ENCODE peak calls at places on chromosomes 13 and 19, in six cellular contexts. M, Y, Z, J, P and X are unnamed samples.

GRCh38 chr13:21528616-21529015 is 69.5 kb upstream of the ZDHHC20 start:
- DNase-seq in M (no peak), Y (peak), Z (no peak), J (no peak), P (peak), X (no peak)

GRCh38 chr19:2549701-2550191 is 73.8 kb downstream of the GADD45B start:
- DNase-seq in M (peak), Y (peak), Z (peak), J (peak), P (peak), X (no peak)

GRCh38 chr19:41774515-41774980 is 19.2 kb downstream of the CEACAM6 start:
- DNase-seq in M (no peak), Y (no peak), Z (peak), J (peak), P (no peak), X (peak)

GRCh38 chr19:2050349-2050990 is 574 bp downstream of the MKNK2 start:
- DNase-seq in M (no peak), Y (no peak), Z (no peak), J (no peak), P (no peak), X (no peak)

GRCh38 chr13:93758575-93758974 is 532.0 kb downstream of the GPC6 start:
- DNase-seq in M (no peak), Y (peak), Z (no peak), J (no peak), P (peak), X (peak)

GRCh38 chr13:50323440-50324070 is 308.3 kb downstream of the KCNRG start:
- DNase-seq in M (no peak), Y (peak), Z (no peak), J (no peak), P (peak), X (peak)

GRCh38 chr13:42277618-42278276 is 5.8 kb downstream of the AKAP11 start:
- DNase-seq in M (no peak), Y (no peak), Z (no peak), J (no peak), P (no peak), X (no peak)

GRCh38 chr13:99313473-99313872 is 6.3 kb upstream of the GPR183 start:
- DNase-seq in M (no peak), Y (peak), Z (no peak), J (no peak), P (no peak), X (no peak)

GRCh38 chr19:57068921-57069697 is 50.7 kb upstream of the USP29 start:
- DNase-seq in M (no peak), Y (no peak), Z (no peak), J (no peak), P (no peak), X (no peak)

GRCh38 chr19:33794578-33795369 is 1.9 kb upstream of the KCTD15 start:
- DNase-seq in M (no peak), Y (peak), Z (no peak), J (no peak), P (no peak), X (no peak)

GRCh38 chr13:95191821-95192220 is 109.4 kb downstream of the ABCC4 start:
- DNase-seq in M (peak), Y (peak), Z (peak), J (peak), P (peak), X (peak)

GRCh38 chr19:28377077-28377476 is 835.9 kb downstream of the UQCRFS1 start:
- DNase-seq in M (no peak), Y (peak), Z (no peak), J (no peak), P (no peak), X (no peak)
- H3K4me3 ChIP-seq in M (no peak), Y (no peak), Z (no peak), J (no peak), P (no peak), X (no peak)

DNA sequence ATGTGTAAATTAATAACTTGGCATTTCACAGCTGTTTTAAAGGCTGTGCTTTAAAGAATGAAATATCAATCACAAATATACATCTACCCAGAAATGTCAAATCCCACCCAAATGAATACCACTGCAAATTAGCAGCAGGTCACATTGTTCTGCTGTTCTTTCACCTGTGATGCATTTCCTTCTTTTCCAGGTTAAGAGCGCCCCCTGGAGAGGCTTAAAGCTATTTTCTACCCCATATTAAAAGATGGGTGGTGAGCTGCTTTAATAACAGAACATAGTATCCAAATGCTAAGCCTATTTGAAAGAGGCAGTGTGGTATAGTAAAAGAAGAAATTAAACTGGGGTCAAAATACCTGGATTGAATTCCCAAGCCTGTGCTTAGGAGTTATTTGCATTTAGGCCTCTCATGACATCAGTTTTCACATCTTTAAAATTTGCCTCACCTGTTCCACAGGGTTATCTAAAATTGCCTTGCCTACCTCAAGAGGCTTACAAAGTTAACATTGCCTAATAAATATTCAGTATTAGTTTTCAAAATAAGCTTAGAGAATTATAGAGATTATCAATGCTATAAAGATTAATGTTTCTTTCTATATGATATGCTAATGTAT is 396.9 kb upstream of the SLITRK5 start:
- DNase-seq in M (no peak), Y (peak), Z (peak), J (peak), P (no peak), X (peak)
- TF ChIP-seq CTCF in M (no peak), Y (peak), Z (peak), J (peak), P (peak), X (peak)

GRCh38 chr19:6473652-6474051 is 7.9 kb downstream of the DENND1C start:
- DNase-seq in M (no peak), Y (no peak), Z (peak), J (no peak), P (no peak), X (no peak)

GRCh38 chr19:6475321-6476108 is 6.1 kb downstream of the DENND1C start:
- DNase-seq in M (no peak), Y (no peak), Z (no peak), J (no peak), P (no peak), X (no peak)

GRCh38 chr19:6476896-6477431 is 4.6 kb downstream of the DENND1C start:
- DNase-seq in M (no peak), Y (no peak), Z (no peak), J (no peak), P (no peak), X (no peak)

GRCh38 chr19:6478815-6479214 is 2.8 kb downstream of the DENND1C start:
- DNase-seq in M (no peak), Y (no peak), Z (no peak), J (no peak), P (no peak), X (no peak)

DNA sequence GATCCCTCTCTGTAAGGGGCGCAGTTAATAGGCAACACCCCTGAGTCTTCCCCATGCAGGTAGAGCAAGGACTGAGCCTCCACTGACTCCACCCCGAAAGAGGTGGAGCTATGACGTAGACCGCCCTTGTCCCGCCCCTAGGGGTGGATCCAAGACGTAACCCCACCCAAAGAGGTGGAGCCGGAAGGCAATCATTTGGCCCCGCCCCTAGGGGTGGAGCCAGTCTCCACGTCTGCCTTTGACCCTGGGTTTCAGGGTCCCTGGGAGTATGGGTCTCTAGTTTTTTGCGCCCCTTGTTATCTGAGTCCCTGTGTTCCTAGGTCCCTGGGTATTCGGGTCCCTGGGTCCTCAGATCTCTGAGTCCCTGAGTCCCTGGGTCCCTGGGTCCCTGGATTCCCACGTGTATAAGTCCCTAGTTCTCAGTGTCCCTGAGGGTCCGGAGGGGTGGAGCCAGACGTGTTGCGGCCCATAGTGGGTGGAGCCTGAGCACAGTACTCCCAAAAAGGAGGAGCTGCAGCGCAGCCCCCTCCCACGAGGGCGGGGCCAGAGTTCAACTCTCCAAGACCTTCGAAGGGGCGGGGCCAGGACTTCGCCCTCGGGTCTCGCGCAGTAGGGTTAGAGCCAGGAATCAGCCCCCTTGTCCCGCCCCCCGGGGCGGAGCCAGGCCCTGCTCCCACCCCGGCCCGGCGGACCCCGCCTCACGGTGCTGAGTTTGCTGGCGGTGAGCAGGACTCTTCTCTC is 5.3 kb downstream of the DENND1C start:
- DNase-seq in M (peak), Y (peak), Z (peak), J (peak), P (peak), X (peak)
- H3K4me3 ChIP-seq in M (no peak), Y (no peak), Z (no peak), J (peak), P (no peak), X (peak)

GRCh38 chr13:20400774-20401173 is 124.9 kb downstream of the CRYL1 start:
- DNase-seq in M (peak), Y (peak), Z (no peak), J (no peak), P (peak), X (peak)
- TF ChIP-seq CTCF in M (no peak), Y (no peak), Z (no peak), J (no peak), P (no peak), X (no peak)

GRCh38 chr19:8333771-8334457 is 9.1 kb downstream of the KANK3 start:
- DNase-seq in M (no peak), Y (no peak), Z (no peak), J (no peak), P (no peak), X (no peak)
- H3K4me3 ChIP-seq in M (no peak), Y (no peak), Z (no peak), J (no peak), P (no peak), X (peak)

GRCh38 chr19:29745253-29745652 is 30.2 kb upstream of the C19orf12 start:
- DNase-seq in M (no peak), Y (no peak), Z (no peak), J (no peak), P (no peak), X (no peak)
- TF ChIP-seq CTCF in M (no peak), Y (peak), Z (no peak), J (no peak), P (peak), X (no peak)

DNA sequence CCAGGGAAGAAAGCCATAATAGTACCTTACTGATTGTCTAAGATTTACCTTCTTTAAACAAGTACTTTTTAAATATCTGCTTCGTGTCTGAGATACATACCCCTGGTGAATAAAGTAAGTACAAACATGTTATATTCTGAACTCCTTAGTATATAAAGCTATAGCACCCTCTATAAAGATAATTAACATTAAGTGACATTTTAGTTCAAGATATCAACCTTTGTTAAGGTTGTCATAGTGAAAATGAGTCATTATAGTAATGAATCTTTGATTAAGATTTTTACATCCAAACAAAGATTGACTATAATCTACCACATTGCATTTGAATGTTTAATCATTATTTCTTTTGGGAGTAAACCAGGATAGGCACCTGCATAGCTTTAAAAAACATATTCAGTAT is 55.4 kb upstream of the KCTD4 start:
- DNase-seq in M (no peak), Y (no peak), Z (no peak), J (no peak), P (no peak), X (no peak)
- H3K4me3 ChIP-seq in M (no peak), Y (no peak), Z (no peak), J (no peak), P (no peak), X (no peak)

GRCh38 chr19:3708207-3708931 is at the start of gene TJP3:
- DNase-seq in M (no peak), Y (no peak), Z (peak), J (peak), P (no peak), X (peak)
- TF ChIP-seq CTCF in M (no peak), Y (no peak), Z (peak), J (peak), P (no peak), X (no peak)

GRCh38 chr13:51831519-51831918 is 13.5 kb downstream of the TMEM272 start:
- DNase-seq in M (no peak), Y (no peak), Z (no peak), J (no peak), P (no peak), X (no peak)

GRCh38 chr13:51827254-51827653 is 17.7 kb downstream of the TMEM272 start:
- DNase-seq in M (no peak), Y (no peak), Z (no peak), J (no peak), P (no peak), X (no peak)

GRCh38 chr13:51832471-51833152 is 12.4 kb downstream of the TMEM272 start:
- DNase-seq in M (no peak), Y (peak), Z (peak), J (peak), P (no peak), X (no peak)

GRCh38 chr13:51826606-51827005 is 18.4 kb downstream of the TMEM272 start:
- DNase-seq in M (no peak), Y (peak), Z (no peak), J (peak), P (no peak), X (peak)

GRCh38 chr13:51829236-51829899 is 15.6 kb downstream of the TMEM272 start:
- DNase-seq in M (no peak), Y (no peak), Z (no peak), J (no peak), P (no peak), X (no peak)
- H3K4me3 ChIP-seq in M (no peak), Y (no peak), Z (no peak), J (no peak), P (no peak), X (no peak)